ENCODE peak calls at places on chromosome 5, in five cellular contexts. V is MM.1S, D is HCT116, T is fibroblast of lung, C is PC-3. R is an unnamed sample.
A peak's percentile ranks its signal among the peaks of the same experiment; 100 is the strongest.

GRCh38 chr5:80763211-80763610 is 108.4 kb upstream of the DHFR start:
- DNase-seq in V (no peak), D (no peak), T (peak; percentile 45), C (no peak), R (no peak)

GRCh38 chr5:178644826-178645545 is 18.1 kb upstream of the CLK4 start:
- DNase-seq in V (no peak), D (no peak), T (no peak), C (peak; percentile 79), R (no peak)

GRCh38 chr5:96527826-96528225 is 94.8 kb upstream of the PCSK1 start:
- DNase-seq in V (no peak), D (no peak), T (no peak), C (no peak), R (no peak)

GRCh38 chr5:142981886-142982820 is 212.0 kb downstream of the ARHGAP26 start:
- DNase-seq in V (no peak), D (no peak), T (peak; percentile 74), C (peak; percentile 81), R (peak; percentile 69)

GRCh38 chr5:132485641-132486317 is 4.8 kb downstream of the IRF1 start:
- DNase-seq in V (no peak), D (no peak), T (no peak), C (no peak), R (no peak)

GRCh38 chr5:171314728-171315385 is 5.8 kb downstream of the TLX3 start:
- DNase-seq in V (no peak), D (no peak), T (peak; percentile 17), C (no peak), R (no peak)

GRCh38 chr5:31470608-31471007 is 61.3 kb downstream of the DROSHA start:
- DNase-seq in V (no peak), D (no peak), T (peak; percentile 77), C (peak; percentile 16), R (no peak)

GRCh38 chr5:130135506-130135905 is 231.2 kb downstream of the CHSY3 start:
- DNase-seq in V (no peak), D (no peak), T (peak; percentile 78), C (peak; percentile 35), R (no peak)

GRCh38 chr5:73031839-73032238 is 76.0 kb downstream of the FCHO2 start:
- DNase-seq in V (no peak), D (peak; percentile 21), T (peak; percentile 79), C (peak; percentile 53), R (no peak)

GRCh38 chr5:3230941-3231340 is 364.7 kb upstream of the IRX1 start:
- DNase-seq in V (no peak), D (no peak), T (no peak), C (no peak), R (no peak)

GRCh38 chr5:178129296-178129695 is 1.5 kb upstream of the RMND5B start:
- DNase-seq in V (no peak), D (no peak), T (no peak), C (no peak), R (no peak)

GRCh38 chr5:76771705-76772405 is 47.0 kb upstream of the F2RL1 start:
- DNase-seq in V (no peak), D (no peak), T (peak; percentile 54), C (no peak), R (no peak)

GRCh38 chr5:54357371-54358058 is 47.1 kb upstream of the ARL15 start:
- DNase-seq in V (no peak), D (no peak), T (no peak), C (no peak), R (no peak)

GRCh38 chr5:10229306-10230048 is 20.2 kb downstream of the ATPSCKMT start:
- DNase-seq in V (no peak), D (no peak), T (peak; percentile 39), C (peak; percentile 47), R (no peak)

GRCh38 chr5:128334010-128334716 is 203.9 kb downstream of the FBN2 start:
- DNase-seq in V (no peak), D (no peak), T (no peak), C (no peak), R (no peak)

GRCh38 chr5:91266184-91266705 is 116.9 kb downstream of the ARRDC3 start:
- DNase-seq in V (peak; percentile 84), D (peak; percentile 46), T (peak; percentile 58), C (peak; percentile 61), R (peak; percentile 76)

GRCh38 chr5:78361226-78361993 is 993 bp downstream of the SCAMP1 start:
- DNase-seq in V (peak; percentile 27), D (no peak), T (peak; percentile 74), C (peak; percentile 80), R (peak; percentile 79)

GRCh38 chr5:156800982-156801381 is 49.1 kb upstream of the PPP1R2B start:
- DNase-seq in V (no peak), D (no peak), T (no peak), C (no peak), R (no peak)

GRCh38 chr5:151038292-151038745 is 17.9 kb downstream of the GPX3 start:
- DNase-seq in V (no peak), D (no peak), T (no peak), C (no peak), R (no peak)

GRCh38 chr5:20276061-20276958 is 288.3 kb upstream of the CDH18 start:
- DNase-seq in V (no peak), D (no peak), T (peak; percentile 81), C (peak; percentile 99), R (peak; percentile 77)

GRCh38 chr5:90792725-90793124 is 234.1 kb downstream of the ADGRV1 start:
- DNase-seq in V (no peak), D (no peak), T (no peak), C (peak; percentile 40), R (no peak)

GRCh38 chr5:52988335-52989024 is 672 bp upstream of the ITGA2 start:
- DNase-seq in V (no peak), D (peak; percentile 23), T (no peak), C (peak; percentile 37), R (peak; percentile 36)

DNA sequence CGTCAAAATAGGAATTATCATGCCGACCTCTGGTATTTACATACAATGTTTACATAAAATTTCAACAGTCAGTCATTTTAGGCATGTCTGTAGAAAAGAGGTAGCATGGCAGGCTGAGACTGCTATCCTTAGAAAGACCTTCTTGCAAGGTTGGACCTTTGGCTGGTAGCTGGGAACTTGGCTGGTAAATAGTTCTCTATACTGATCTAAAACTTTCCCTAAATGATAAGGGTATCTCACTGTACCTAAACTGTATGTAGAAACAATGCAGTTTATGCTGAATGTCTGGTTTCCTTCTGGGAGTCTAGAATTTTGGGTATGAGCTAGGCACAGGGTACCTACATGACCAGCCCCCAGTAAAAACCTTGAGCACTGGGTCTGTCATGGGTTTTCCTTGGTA is 18.0 kb downstream of the FEM1C start:
- DNase-seq in V (no peak), D (no peak), T (no peak), C (no peak), R (no peak)
- H3K4me1 ChIP-seq in V (no peaks in the 10 kb centered on the region), D (peaks cover 3% of the 10 kb centered on the region), T (peaks cover 3% of the 10 kb centered on the region), C (peaks cover 54% of the 10 kb centered on the region), R (peaks cover 10% of the 10 kb centered on the region)

GRCh38 chr5:60578295-60578694 is 121.7 kb downstream of the DEPDC1B start:
- DNase-seq in V (no peak), D (no peak), T (no peak), C (no peak), R (no peak)
- H3K9me3 ChIP-seq in V (no peaks in the 10 kb centered on the region), D (no peaks in the 10 kb centered on the region), T (no peaks in the 10 kb centered on the region), C (no peaks in the 10 kb centered on the region), R (no peaks in the 10 kb centered on the region)

DNA sequence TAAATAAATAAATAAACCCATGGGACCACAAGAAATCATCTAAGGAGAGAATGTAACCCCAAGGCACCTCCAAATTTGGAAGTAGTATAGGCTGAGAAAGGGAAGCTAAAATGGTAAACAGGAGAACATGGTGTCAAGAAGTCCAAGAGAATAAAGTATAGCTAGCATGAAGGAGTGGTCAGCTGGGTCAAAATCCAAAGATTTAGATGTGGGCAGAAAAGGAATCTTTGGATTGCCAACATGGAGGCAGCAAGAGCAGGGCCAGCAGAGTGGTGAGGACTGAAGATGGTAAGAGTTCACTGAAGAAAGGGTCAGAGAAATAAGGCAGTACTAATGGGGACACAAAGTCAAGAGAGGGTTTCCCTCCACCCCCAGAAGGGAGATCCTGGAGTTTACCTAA is 53.0 kb downstream of the TSSK1B start:
- DNase-seq in V (no peak), D (no peak), T (no peak), C (no peak), R (no peak)
- TF ChIP-seq EZH2 in V (no peak), D (no peak), T (no peak), C (no peak), R (no peak)

GRCh38 chr5:159440235-159440634 is 109.9 kb upstream of the IL12B start:
- DNase-seq in V (no peak), D (no peak), T (no peak), C (no peak), R (no peak)
- H3K4me1 ChIP-seq in V (no peaks in the 10 kb centered on the region), D (no peaks in the 10 kb centered on the region), T (no peaks in the 10 kb centered on the region), C (no peaks in the 10 kb centered on the region), R (peaks cover 7% of the 10 kb centered on the region)

R was measured in PC-9.